ENCODE peak calls at places on chromosomes 6 and 20, in four cellular contexts. E, T, D and L are unnamed samples.

GRCh38 chr6:40417031-40417430 is 170.1 kb downstream of the LRFN2 start:
- DNase-seq in D (no peak), E (no peak), T (no peak), L (no peak)

GRCh38 chr20:53901697-53902096 is 168.7 kb downstream of the BCAS1 start:
- DNase-seq in D (no peak), E (no peak), T (no peak), L (no peak)

GRCh38 chr20:46350201-46350985 is 42.1 kb upstream of the CDH22 start:
- DNase-seq in D (peak), T (peak), E (no peak), L (peak)

GRCh38 chr20:53319716-53320115 is 273.9 kb downstream of the ZNF217 start:
- DNase-seq in T (no peak), E (no peak), D (no peak), L (no peak)

GRCh38 chr20:61350500-61351250 is 98.6 kb downstream of the CDH4 start:
- DNase-seq in T (no peak), E (no peak), D (no peak), L (no peak)

GRCh38 chr6:97668716-97669115 is 385.7 kb upstream of the MMS22L start:
- DNase-seq in E (no peak), T (peak), D (no peak), L (no peak)

GRCh38 chr20:56431451-56431850 is 19.4 kb downstream of the CASS4 start:
- DNase-seq in D (no peak), E (no peak), T (no peak), L (no peak)

GRCh38 chr6:145507251-145507650 is 228.1 kb downstream of the EPM2A start:
- DNase-seq in D (no peak), E (no peak), T (no peak), L (no peak)

GRCh38 chr6:113329942-113330897 is 526.9 kb upstream of the MARCKS start:
- DNase-seq in T (no peak), E (no peak), D (no peak), L (no peak)

GRCh38 chr6:84033523-84034451 is at the start of gene MRAP2:
- DNase-seq in D (peak), T (no peak), E (no peak), L (peak)

GRCh38 chr20:23874747-23875146 is 4.8 kb downstream of the CST5 start:
- DNase-seq in D (no peak), T (peak), E (no peak), L (peak)

GRCh38 chr6:72363844-72364740 is 257.8 kb upstream of the KCNQ5 start:
- DNase-seq in D (peak), T (no peak), E (no peak), L (peak)

GRCh38 chr6:130945401-130945919 is 117.6 kb downstream of the EPB41L2 start:
- DNase-seq in D (peak), E (no peak), T (no peak), L (no peak)

GRCh38 chr20:63424613-63425012 is 47.8 kb downstream of the KCNQ2 start:
- DNase-seq in T (no peak), E (no peak), D (no peak), L (no peak)

GRCh38 chr20:63642518-63643247 is 10.5 kb downstream of the STMN3 start:
- DNase-seq in T (peak), D (no peak), E (no peak), L (no peak)

GRCh38 chr6:81739230-81740195 is 13.0 kb downstream of the TENT5A start:
- DNase-seq in E (no peak), T (no peak), D (no peak), L (no peak)

GRCh38 chr6:94736231-94736630 is 841.1 kb upstream of the MANEA start:
- DNase-seq in T (no peak), E (no peak), D (no peak), L (no peak)

GRCh38 chr20:5608448-5609161 is 141.6 kb upstream of the SHLD1 start:
- DNase-seq in E (no peak), T (no peak), D (peak), L (peak)

GRCh38 chr6:161001421-161001820 is 9.9 kb downstream of the MAP3K4 start:
- DNase-seq in D (peak), E (no peak), T (no peak), L (peak)

GRCh38 chr6:138654715-138655634 is 118.6 kb upstream of the CCDC28A start:
- DNase-seq in E (no peak), T (no peak), D (peak), L (peak)

GRCh38 chr6:134117409-134117808 is 65.0 kb upstream of the SLC2A12 start:
- DNase-seq in E (no peak), T (no peak), D (no peak), L (no peak)

GRCh38 chr6:143744593-143745151 is 66.9 kb downstream of the PHACTR2 start:
- DNase-seq in E (no peak), D (no peak), T (no peak), L (peak)

GRCh38 chr20:57869291-57869950 is 159.6 kb upstream of the PMEPA1 start:
- DNase-seq in T (no peak), E (no peak), D (no peak), L (no peak)

GRCh38 chr6:44190712-44191111 is 26.0 kb upstream of the MYMX start:
- DNase-seq in D (no peak), T (no peak), E (no peak), L (no peak)

GRCh38 chr6:5507056-5507722 is 245.9 kb downstream of the FARS2 start:
- DNase-seq in D (no peak), T (peak), E (no peak), L (no peak)

GRCh38 chr6:73680289-73680688 is 15.7 kb upstream of the CD109 start:
- DNase-seq in E (no peak), D (no peak), T (no peak), L (no peak)

GRCh38 chr6:32559747-32560146 is 29.7 kb upstream of the HLA-DRB5 start:
- DNase-seq in T (no peak), D (no peak), E (no peak), L (no peak)

DNA sequence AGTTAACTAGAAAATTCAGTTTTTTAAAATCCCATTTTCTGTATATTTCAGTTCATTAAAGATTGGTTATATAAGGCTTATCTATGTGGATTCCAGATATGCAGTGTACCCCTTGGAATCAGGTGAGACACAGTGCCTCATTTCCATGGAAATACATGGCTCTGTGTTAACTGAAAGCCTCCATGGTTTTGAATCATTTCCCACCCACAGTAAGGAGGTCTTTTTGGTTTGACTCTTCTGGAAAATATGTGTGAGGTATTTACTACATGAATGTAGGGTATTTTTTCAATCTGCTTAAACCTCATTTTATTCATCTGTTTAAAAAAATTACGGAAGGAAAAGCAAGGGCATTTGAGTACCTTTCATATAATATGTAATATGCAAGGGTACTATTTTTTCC is 25.5 kb downstream of the RNF144B start:
- DNase-seq in D (no peak), T (no peak), E (no peak), L (peak)
- H3K4me3 ChIP-seq in D (no peak), T (no peak), E (no peak), L (no peak)

GRCh38 chr6:140463312-140463710 is 1088.9 kb upstream of the CITED2 start:
- DNase-seq in T (no peak), D (no peak), E (no peak), L (no peak)

GRCh38 chr6:140462495-140463311 is 1088.3 kb upstream of the CITED2 start:
- DNase-seq in T (no peak), D (peak), E (no peak), L (peak)

GRCh38 chr6:140460267-140460666 is 1085.8 kb upstream of the CITED2 start:
- DNase-seq in E (no peak), D (no peak), T (no peak), L (no peak)

GRCh38 chr6:140464720-140465119 is 1090.3 kb upstream of the CITED2 start:
- DNase-seq in E (no peak), T (no peak), D (no peak), L (no peak)
- H3K4me3 ChIP-seq in E (no peak), T (no peak), D (no peak), L (no peak)

DNA sequence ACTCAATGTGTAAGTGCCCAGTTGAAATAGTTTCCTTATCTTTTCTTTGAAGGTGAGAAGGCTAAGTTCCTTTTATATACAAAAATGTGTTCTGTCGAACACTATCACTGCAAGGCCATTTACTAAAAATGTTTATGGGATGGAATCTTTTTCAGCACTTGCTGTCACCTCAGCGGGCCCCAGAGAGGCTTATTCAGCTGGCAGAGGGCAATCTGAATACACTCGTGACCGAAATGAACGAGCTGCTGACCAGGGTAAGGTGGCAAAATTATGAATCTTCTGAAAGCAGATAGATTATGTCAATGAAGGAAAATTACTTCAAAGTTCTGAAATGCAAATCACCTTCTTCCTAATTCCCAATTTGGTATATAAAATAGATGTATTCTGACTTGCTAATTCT is 340.2 kb downstream of the ARHGAP18 start:
- DNase-seq in T (no peak), D (no peak), E (no peak), L (no peak)
- H3K4me3 ChIP-seq in T (no peak), D (no peak), E (no peak), L (no peak)

DNA sequence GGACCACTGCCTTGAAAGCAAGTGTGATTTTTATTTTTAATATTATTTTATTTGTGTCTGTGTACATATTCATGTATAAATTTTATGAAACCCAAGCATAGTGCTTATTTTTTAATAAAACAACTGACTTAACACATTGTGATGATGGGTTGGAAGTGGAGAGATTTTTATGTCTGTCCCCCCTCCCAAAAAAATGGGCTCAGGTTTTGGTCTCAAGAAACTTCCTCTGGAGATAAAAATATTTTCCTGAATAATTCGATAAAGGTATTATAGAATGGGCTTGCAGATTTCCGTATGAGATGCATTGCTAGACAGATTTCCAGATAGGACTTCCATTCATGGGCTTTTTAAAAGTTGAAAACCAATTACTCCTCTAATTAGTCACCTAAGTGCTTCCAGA is 2.7 kb downstream of the FOXQ1 start:
- DNase-seq in E (no peak), T (no peak), D (no peak), L (no peak)
- H3K4me3 ChIP-seq in E (no peak), T (no peak), D (no peak), L (no peak)

GRCh38 chr6:8180327-8181161 is 78.2 kb upstream of the EEF1E1 start:
- DNase-seq in E (no peak), D (peak), T (no peak), L (peak)
- H3K4me3 ChIP-seq in E (no peak), D (no peak), T (no peak), L (no peak)

DNA sequence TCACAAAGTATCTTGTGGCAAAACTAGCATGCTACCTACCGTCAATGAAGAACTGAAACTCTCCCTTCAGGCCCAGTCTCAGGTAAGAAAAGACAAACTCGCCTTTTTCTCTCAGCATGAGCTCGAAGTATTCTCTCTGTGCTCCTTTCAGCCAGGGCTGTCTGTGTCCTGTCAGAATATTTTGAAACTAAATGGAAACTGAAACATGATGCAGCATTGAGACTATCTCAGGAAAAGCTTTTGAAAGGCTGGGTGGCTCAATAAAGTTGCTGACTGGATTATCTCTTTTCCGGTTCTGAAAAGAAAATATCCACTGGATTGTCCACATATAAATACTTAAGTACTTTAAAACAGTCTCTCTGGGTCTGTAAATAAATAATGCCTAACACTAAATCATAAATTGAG is 718 bp downstream of the CALHM5 start:
- DNase-seq in T (no peak), E (no peak), D (peak), L (peak)
- H3K4me3 ChIP-seq in T (no peak), E (no peak), D (peak), L (peak)

GRCh38 chr6:154167163-154167562 is 128.1 kb downstream of the OPRM1 start:
- DNase-seq in T (no peak), E (no peak), D (no peak), L (no peak)

GRCh38 chr6:154169193-154169847 is 130.3 kb downstream of the OPRM1 start:
- DNase-seq in D (peak), T (no peak), E (no peak), L (no peak)

GRCh38 chr6:154165488-154165887 is 126.4 kb downstream of the OPRM1 start:
- DNase-seq in E (no peak), D (no peak), T (no peak), L (no peak)

GRCh38 chr6:154164397-154164796 is 125.4 kb downstream of the OPRM1 start:
- DNase-seq in T (no peak), D (peak), E (no peak), L (peak)

GRCh38 chr6:154166140-154166539 is 127.1 kb downstream of the OPRM1 start:
- DNase-seq in D (no peak), T (peak), E (no peak), L (no peak)
- H3K4me3 ChIP-seq in D (no peak), T (no peak), E (no peak), L (no peak)

GRCh38 chr6:41791984-41792383 is 4.5 kb downstream of the TOMM6 start:
- DNase-seq in T (no peak), D (no peak), E (no peak), L (no peak)

GRCh38 chr6:41791306-41791705 is 3.8 kb downstream of the TOMM6 start:
- DNase-seq in T (no peak), D (no peak), E (no peak), L (no peak)

GRCh38 chr6:41787219-41787917 is at the start of gene TOMM6:
- DNase-seq in T (peak), E (peak), D (peak), L (peak)

GRCh38 chr6:41789937-41790502 is 2.5 kb downstream of the TOMM6 start:
- DNase-seq in E (no peak), D (no peak), T (no peak), L (no peak)

DNA sequence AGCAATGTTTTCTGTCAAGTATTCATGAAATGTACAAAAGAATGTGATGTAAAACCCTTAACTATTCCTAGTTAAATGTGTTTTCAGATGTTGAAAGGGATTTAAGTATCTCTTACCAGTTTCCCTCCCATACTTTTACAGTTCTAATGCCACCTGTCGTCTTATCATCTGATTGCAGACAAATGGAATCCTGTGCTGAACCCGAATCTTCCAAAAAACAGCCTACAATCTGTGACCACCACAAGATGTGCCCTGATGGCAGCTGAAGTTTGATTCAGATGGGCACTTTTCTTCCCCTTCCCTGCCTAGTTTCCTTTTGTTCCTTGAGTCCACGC is 1.9 kb downstream of the TOMM6 start:
- DNase-seq in E (no peak), T (no peak), D (no peak), L (no peak)
- H3K4me3 ChIP-seq in E (no peak), T (peak), D (no peak), L (no peak)

DNA sequence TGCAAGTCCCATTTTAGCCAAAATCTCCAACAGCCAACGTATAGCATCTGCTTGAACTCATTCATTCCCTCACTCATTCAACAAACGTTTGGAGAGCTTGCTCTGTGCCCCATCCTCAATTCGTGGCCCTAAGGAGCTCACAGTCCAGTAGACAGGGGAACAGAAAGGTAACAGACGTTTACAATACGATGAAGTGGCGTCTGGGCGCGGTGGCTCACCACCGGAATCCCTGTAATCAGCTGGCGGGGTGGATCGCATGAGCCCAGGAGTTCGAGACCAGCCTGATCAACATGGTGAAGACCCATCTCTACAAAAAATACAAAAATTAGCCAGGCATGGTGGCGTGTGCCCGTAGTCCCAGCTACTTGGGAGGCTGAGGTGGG is 790 bp upstream of the E2F1 start:
- DNase-seq in D (no peak), E (no peak), T (no peak), L (no peak)
- H3K4me3 ChIP-seq in D (no peak), E (peak), T (peak), L (no peak)

DNA sequence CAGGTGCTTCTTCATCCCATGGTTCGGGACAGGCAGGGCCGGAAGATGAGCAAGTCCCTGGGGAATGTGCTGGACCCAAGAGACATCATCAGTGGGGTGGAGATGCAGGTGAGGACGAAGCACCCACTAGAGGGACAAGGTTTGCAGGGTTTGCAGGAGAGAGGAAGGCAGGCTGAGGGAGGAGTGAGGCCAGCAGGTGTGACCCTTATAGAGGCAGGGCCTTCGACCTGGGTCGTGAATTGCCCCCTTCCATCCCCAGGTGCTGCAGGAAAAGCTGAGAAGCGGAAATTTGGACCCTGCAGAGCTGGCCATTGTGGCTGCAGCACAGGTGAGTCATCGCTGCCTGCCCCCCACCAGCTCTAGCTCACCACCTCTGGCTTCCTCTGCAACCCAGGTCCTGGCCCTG is 8.4 kb downstream of the VARS2 start:
- DNase-seq in D (no peak), T (no peak), E (no peak), L (no peak)
- H3K4me3 ChIP-seq in D (no peak), T (no peak), E (no peak), L (no peak)